ENCODE peak calls at places on chromosomes 12 and 14, in nine cellular contexts. T is GM12865, E is kidney tubule cell, L is AG20443, C is breast epithelium, R is psoas muscle, J is lower leg skin, P is germinal center, K is ovary. I is an unnamed sample.

GRCh38 chr12:83461326-83461985 is 774.8 kb downstream of the TMTC2 start:
- DNase-seq in R (no peak), K (no peak), E (no peak), L (no peak), J (no peak), P (no peak), C (no peak), T (no peak), I (no peak)

GRCh38 chr14:103386632-103387329 is 1.6 kb downstream of the MARK3 start:
- DNase-seq in L (no peak), R (no peak), K (no peak), E (peak), P (no peak), J (no peak), T (no peak), C (no peak), I (peak)

GRCh38 chr14:20412876-20413784 is at the start of gene TEP1:
- DNase-seq in L (peak), K (peak), T (peak), J (peak), P (peak), C (peak), R (peak), E (peak), I (peak)

GRCh38 chr12:95648990-95649791 is 97.9 kb upstream of the USP44 start:
- DNase-seq in J (peak), E (peak), K (no peak), R (no peak), T (no peak), C (no peak), P (no peak), L (peak), I (no peak)

GRCh38 chr12:42270596-42270995 is 32.5 kb upstream of the YAF2 start:
- DNase-seq in R (no peak), J (no peak), K (no peak), T (no peak), C (no peak), L (no peak), P (no peak), E (no peak), I (no peak)

GRCh38 chr14:26896447-26896846 is 298.6 kb upstream of the NOVA1 start:
- DNase-seq in J (no peak), R (no peak), L (no peak), K (no peak), P (no peak), C (no peak), E (no peak), T (no peak), I (no peak)

GRCh38 chr14:75982724-75983358 is 1.0 kb upstream of the TGFB3 start:
- DNase-seq in K (peak), L (peak), R (peak), T (no peak), E (no peak), J (peak), C (peak), P (no peak), I (no peak)

GRCh38 chr12:124527861-124528561 is 39.4 kb downstream of the NCOR2 start:
- DNase-seq in L (no peak), E (no peak), R (no peak), K (no peak), C (no peak), P (no peak), J (no peak), T (no peak), I (no peak)

GRCh38 chr12:8698132-8698829 is 490 bp downstream of the RIMKLB start:
- DNase-seq in T (peak), L (peak), K (peak), P (peak), E (peak), J (peak), R (peak), C (peak), I (peak)

GRCh38 chr12:5470221-5470620 is 38.3 kb downstream of the NTF3 start:
- DNase-seq in L (no peak), R (no peak), C (no peak), J (no peak), T (no peak), P (no peak), K (no peak), E (no peak), I (no peak)

GRCh38 chr14:71371711-71372396 is 464.6 kb downstream of the PCNX1 start:
- DNase-seq in L (peak), C (no peak), T (peak), P (no peak), J (no peak), K (no peak), R (no peak), E (peak), I (no peak)

GRCh38 chr12:76545486-76545885 is 14.1 kb downstream of the OSBPL8 start:
- DNase-seq in P (no peak), C (no peak), E (no peak), T (no peak), L (no peak), R (no peak), K (no peak), J (no peak), I (no peak)

GRCh38 chr14:67943947-67944346 is 124.4 kb downstream of the RAD51B start:
- DNase-seq in P (peak), K (peak), J (peak), C (peak), T (peak), E (peak), R (no peak), L (peak), I (peak)

GRCh38 chr14:61064210-61064609 is 83.2 kb downstream of the SLC38A6 start:
- DNase-seq in R (no peak), T (no peak), J (no peak), P (no peak), L (no peak), K (no peak), C (no peak), E (no peak), I (peak)

GRCh38 chr12:3520168-3520567 is 29.2 kb downstream of the PRMT8 start:
- DNase-seq in K (no peak), J (no peak), L (no peak), E (no peak), C (no peak), P (no peak), T (no peak), R (no peak), I (no peak)

GRCh38 chr14:90487031-90487430 is 90.2 kb downstream of the CALM1 start:
- DNase-seq in P (no peak), T (no peak), K (no peak), L (peak), R (no peak), C (no peak), E (peak), J (peak), I (no peak)

GRCh38 chr14:28375295-28375694 is 391.3 kb upstream of the FOXG1 start:
- DNase-seq in J (no peak), C (no peak), L (no peak), R (no peak), E (no peak), K (no peak), T (no peak), P (no peak), I (peak)

I was measured in NAMALWA.